ENCODE peak calls at places on chromosomes 13 and 19, in nine cellular contexts. V is A549; L is heart left ventricle; D is Peyer's patch; O is effector memory CD4-positive, alpha-beta T cell; X is colonic mucosa; Y is aorta; H is neuronal stem cell; A is fibroblast of lung. W is an unnamed sample.
A peak's percentile ranks its signal among the peaks of the same experiment; 100 is the strongest.

GRCh38 chr13:22880756-22881701 is 299.8 kb upstream of the SGCG start:
- DNase-seq in L (no peak), D (no peak), X (no peak), Y (no peak), H (no peak), O (no peak), V (no peak), A (no peak), W (no peak)

GRCh38 chr19:1163283-1163933 is 10.7 kb downstream of the SBNO2 start:
- DNase-seq in X (no peak), D (no peak), L (peak; percentile 72), H (no peak), A (no peak), V (no peak), O (no peak), Y (peak; percentile 78), W (no peak)

GRCh38 chr19:16836115-16836905 is 7.1 kb downstream of the SIN3B start:
- DNase-seq in O (no peak), V (no peak), Y (no peak), L (no peak), A (peak; percentile 32), H (no peak), X (no peak), D (peak; percentile 70), W (no peak)

GRCh38 chr13:48891586-48891985 is 84.1 kb upstream of the FNDC3A start:
- DNase-seq in Y (no peak), A (peak; percentile 62), X (no peak), O (no peak), V (no peak), L (no peak), D (no peak), H (no peak), W (no peak)

GRCh38 chr19:14381689-14382474 is 638 bp downstream of the ADGRE5 start:
- DNase-seq in L (no peak), Y (no peak), H (no peak), O (peak; percentile 75), D (peak; percentile 90), V (no peak), A (peak; percentile 31), X (peak; percentile 85), W (peak; percentile 74)

GRCh38 chr19:35216026-35216832 is 12.3 kb downstream of the FAM187B start:
- DNase-seq in D (no peak), L (no peak), Y (no peak), X (no peak), V (no peak), O (no peak), H (no peak), A (no peak), W (no peak)

GRCh38 chr13:57698851-57699250 is 67.3 kb downstream of the PCDH17 start:
- DNase-seq in Y (no peak), X (no peak), H (no peak), D (no peak), O (no peak), L (no peak), A (no peak), V (no peak), W (no peak)

GRCh38 chr19:45492627-45493470 is 4.0 kb downstream of the RTN2 start:
- DNase-seq in X (peak; percentile 65), L (peak; percentile 78), V (no peak), O (no peak), A (peak; percentile 67), D (peak; percentile 65), Y (no peak), H (no peak), W (no peak)

GRCh38 chr19:39916851-39917396 is 17.5 kb downstream of the FCGBP start:
- DNase-seq in D (peak; percentile 42), L (no peak), X (peak; percentile 20), H (no peak), V (no peak), A (no peak), O (no peak), Y (no peak), W (no peak)

GRCh38 chr19:16161848-16162247 is 11.5 kb downstream of the CIB3 start:
- DNase-seq in A (peak; percentile 77), H (no peak), V (no peak), D (no peak), L (no peak), O (no peak), X (no peak), Y (no peak), W (no peak)

GRCh38 chr19:1904385-1905070 is 671 bp upstream of the ADAT3 start:
- DNase-seq in V (no peak), O (no peak), Y (no peak), X (peak; percentile 68), L (no peak), H (peak; percentile 56), D (peak; percentile 75), A (no peak), W (peak; percentile 31)

GRCh38 chr19:56084835-56085536 is 36.1 kb downstream of the ZNF787 start:
- DNase-seq in D (no peak), L (no peak), H (no peak), O (no peak), V (no peak), A (no peak), X (no peak), Y (peak; percentile 61), W (no peak)

GRCh38 chr19:56076413-56076998 is 44.6 kb downstream of the ZNF787 start:
- DNase-seq in A (peak; percentile 29), V (peak; percentile 61), H (peak; percentile 39), Y (no peak), O (peak; percentile 12), D (peak; percentile 80), X (peak; percentile 68), L (no peak), W (peak; percentile 12)

GRCh38 chr19:56083668-56084067 is 37.4 kb downstream of the ZNF787 start:
- DNase-seq in V (no peak), X (no peak), H (no peak), D (no peak), O (no peak), L (no peak), Y (no peak), A (no peak), W (no peak)

GRCh38 chr19:56079609-56080008 is 41.5 kb downstream of the ZNF787 start:
- DNase-seq in L (no peak), A (no peak), H (no peak), V (no peak), D (no peak), X (no peak), O (no peak), Y (no peak), W (no peak)

GRCh38 chr19:56080669-56081401 is 40.3 kb downstream of the ZNF787 start:
- DNase-seq in X (peak; percentile 82), Y (peak; percentile 93), A (peak; percentile 65), D (peak; percentile 92), H (peak; percentile 82), O (peak; percentile 45), V (peak; percentile 48), L (peak; percentile 90), W (peak; percentile 52)
- H3K4me1 ChIP-seq in X (peaks cover 7% of the 10 kb centered on the region), Y (no peaks in the 10 kb centered on the region), A (peaks cover 2% of the 10 kb centered on the region), D (no peaks in the 10 kb centered on the region), H (peaks cover 7% of the 10 kb centered on the region), O (peaks cover 7% of the 10 kb centered on the region), V (no peaks in the 10 kb centered on the region), L (peaks cover 15% of the 10 kb centered on the region), W (peaks cover 7% of the 10 kb centered on the region)

DNA sequence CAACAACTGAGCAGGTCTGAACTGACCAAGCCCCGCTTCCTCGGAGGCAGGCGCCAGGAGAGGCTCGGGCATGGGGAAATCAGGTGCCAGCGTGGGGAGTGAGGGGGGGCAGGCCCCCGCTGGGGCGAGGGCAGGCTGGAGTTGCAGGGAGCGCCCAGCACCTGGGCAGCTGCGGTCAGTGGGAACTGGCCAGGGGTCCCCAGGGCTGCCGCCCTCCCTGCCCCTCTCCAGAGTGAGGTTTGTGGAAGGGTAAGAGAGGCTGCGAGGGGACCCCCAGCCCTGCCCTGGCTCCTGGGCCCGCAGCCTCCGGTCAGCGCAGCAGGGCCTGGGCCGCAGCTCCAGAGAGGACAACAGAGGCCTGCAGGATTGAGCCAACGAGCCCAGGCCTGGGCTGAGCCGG is 32.5 kb downstream of the PIP5K1C start:
- DNase-seq in Y (no peak), L (no peak), V (no peak), O (no peak), A (no peak), D (no peak), H (no peak), X (no peak), W (no peak)
- H3K9me3 ChIP-seq in Y (no peaks in the 10 kb centered on the region), L (no peaks in the 10 kb centered on the region), V (no peaks in the 10 kb centered on the region), O (no peaks in the 10 kb centered on the region), A (no peaks in the 10 kb centered on the region), D (no peaks in the 10 kb centered on the region), H (no peaks in the 10 kb centered on the region), X (no peaks in the 10 kb centered on the region), W (no peaks in the 10 kb centered on the region)

DNA sequence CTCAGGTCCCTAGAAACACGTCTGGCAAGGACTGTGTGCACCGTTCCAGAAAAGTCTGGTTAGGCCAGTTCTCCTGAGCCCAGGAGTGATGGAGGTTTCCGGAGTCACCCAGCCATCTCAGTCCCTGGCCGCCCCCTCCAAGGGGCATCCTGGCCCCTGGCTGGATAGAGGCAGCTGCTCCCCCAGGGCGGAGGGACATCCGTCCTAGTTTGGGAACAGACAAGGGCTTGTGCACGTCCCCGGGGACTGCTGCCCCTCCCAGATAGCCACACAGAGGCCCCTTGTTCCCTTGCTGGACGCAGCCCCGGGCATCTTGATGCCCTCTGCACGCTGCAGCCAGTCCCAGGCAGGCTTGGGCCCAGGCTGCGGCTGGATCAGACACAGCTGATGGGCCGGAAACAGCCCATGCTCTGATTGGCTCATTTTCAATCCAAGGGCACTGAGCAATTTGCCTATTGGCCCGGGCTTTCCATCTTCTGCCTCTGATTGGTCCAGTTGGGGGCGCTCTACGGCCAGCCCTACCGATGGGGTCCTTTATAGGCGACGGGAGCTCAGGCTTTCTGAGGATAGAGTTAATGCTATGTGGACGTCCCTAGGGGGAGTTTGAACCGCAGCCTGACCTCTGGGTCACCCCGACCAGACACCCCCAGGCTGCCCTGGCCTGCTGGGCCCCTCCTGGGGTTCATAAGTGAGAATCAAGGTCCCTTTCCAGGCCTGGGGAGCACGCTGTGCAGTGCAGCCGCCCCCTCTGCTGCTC is 3.7 kb downstream of the S1PR2 start:
- DNase-seq in A (no peak), L (peak; percentile 68), H (no peak), O (no peak), D (no peak), V (no peak), X (no peak), Y (no peak), W (no peak)
- H3K27ac ChIP-seq in A (peak overlapping the region; percentile 76), L (peak overlapping the region; percentile 85), H (no peak overlapping the region), O (no peak overlapping the region), D (peak overlapping the region; percentile 79), V (no peak overlapping the region), X (peak overlapping the region; percentile 70), Y (no peak overlapping the region), W (no peak overlapping the region)

GRCh38 chr13:109157275-109157674 is 527.9 kb downstream of the MYO16 start:
- DNase-seq in Y (no peak), H (no peak), X (no peak), D (no peak), V (no peak), A (no peak), O (no peak), L (no peak), W (no peak)

GRCh38 chr13:109155301-109155761 is 525.9 kb downstream of the MYO16 start:
- DNase-seq in H (no peak), O (no peak), V (no peak), D (no peak), Y (no peak), X (no peak), A (peak; percentile 98), L (no peak), W (no peak)

GRCh38 chr13:109154546-109154945 is 525.1 kb downstream of the MYO16 start:
- DNase-seq in O (no peak), Y (no peak), V (no peak), D (no peak), L (no peak), H (no peak), A (peak; percentile 66), X (no peak), W (no peak)

GRCh38 chr13:109158383-109158782 is 529.0 kb downstream of the MYO16 start:
- DNase-seq in V (no peak), H (no peak), A (no peak), Y (no peak), D (no peak), O (no peak), X (no peak), L (no peak), W (no peak)

GRCh38 chr13:109156181-109156935 is 526.9 kb downstream of the MYO16 start:
- DNase-seq in X (no peak), Y (peak; percentile 86), D (no peak), L (no peak), A (peak; percentile 93), H (no peak), V (no peak), O (no peak), W (no peak)
- H3K4me1 ChIP-seq in X (no peaks in the 10 kb centered on the region), Y (peaks cover 3% of the 10 kb centered on the region), D (no peaks in the 10 kb centered on the region), L (no peaks in the 10 kb centered on the region), A (peaks cover 13% of the 10 kb centered on the region), H (peaks cover 9% of the 10 kb centered on the region), V (peaks cover 85% of the 10 kb centered on the region), O (no peaks in the 10 kb centered on the region), W (no peaks in the 10 kb centered on the region)